ENCODE peak calls at places on chromosomes 4 and X, in five cellular contexts. E, C, G, N and T are unnamed samples.
A peak's percentile ranks its signal among the peaks of the same experiment; 100 is the strongest.

GRCh38 chr4:2591189-2591588 is 54.7 kb downstream of the FAM193A start:
- DNase-seq in E (peak; percentile 84), C (no peak), G (no peak), N (peak; percentile 43), T (no peak)

GRCh38 chrX:104166735-104167436 is 633 bp downstream of the FAM199X start:
- DNase-seq in E (peak; percentile 5), C (no peak), G (no peak), N (no peak), T (no peak)

GRCh38 chr4:20095805-20096541 is 155.7 kb upstream of the SLIT2 start:
- DNase-seq in E (no peak), C (no peak), G (peak; percentile 26), N (peak; percentile 4), T (no peak)

GRCh38 chr4:121666091-121666679 is 30.6 kb downstream of the ANXA5 start:
- DNase-seq in E (no peak), C (no peak), G (no peak), N (no peak), T (no peak)

GRCh38 chrX:14875624-14876023 is 2.4 kb downstream of the MOSPD2 start:
- DNase-seq in E (no peak), C (no peak), G (no peak), N (no peak), T (no peak)

GRCh38 chr4:118883861-118884260 is 4.8 kb upstream of the SYNPO2 start:
- DNase-seq in E (no peak), C (no peak), G (peak; percentile 4), N (no peak), T (no peak)

GRCh38 chr4:2672700-2673099 is 83.4 kb downstream of the TNIP2 start:
- DNase-seq in E (no peak), C (no peak), G (no peak), N (no peak), T (no peak)

GRCh38 chrX:35015627-35016026 is 73.0 kb downstream of the FAM47B start:
- DNase-seq in E (peak; percentile 2), C (no peak), G (no peak), N (no peak), T (no peak)

GRCh38 chr4:82780398-82781231 is 18.0 kb downstream of the SCD5 start:
- DNase-seq in E (peak; percentile 42), C (peak; percentile 76), G (no peak), N (peak; percentile 59), T (no peak)

GRCh38 chr4:139617702-139618490 is 47.7 kb upstream of the MGST2 start:
- DNase-seq in E (peak; percentile 51), C (no peak), G (peak; percentile 48), N (no peak), T (no peak)

GRCh38 chrX:125094901-125095300 is 224.8 kb upstream of the TEX13C start:
- DNase-seq in E (no peak), C (no peak), G (no peak), N (no peak), T (no peak)
- H3K27me3 ChIP-seq in E (no peaks in the 10 kb centered on the region), C (no peaks in the 10 kb centered on the region), G (no peaks in the 10 kb centered on the region), N (no peaks in the 10 kb centered on the region), T (no peaks in the 10 kb centered on the region)

GRCh38 chr4:76195326-76195725 is 18.3 kb downstream of the SCARB2 start:
- DNase-seq in E (no peak), C (no peak), G (no peak), N (no peak), T (no peak)
- H3K4me3 ChIP-seq in E (no peak overlapping the region), C (no peak overlapping the region), G (no peak overlapping the region), N (no peak overlapping the region), T (no peak overlapping the region)

GRCh38 chrX:72308209-72308565 is 2.5 kb upstream of the CITED1 start:
- DNase-seq in E (no peak), C (no peak), G (no peak), N (no peak), T (no peak)

GRCh38 chrX:72308566-72309296 is 3.0 kb upstream of the CITED1 start:
- DNase-seq in E (peak; percentile 69), C (peak; percentile 76), G (peak; percentile 71), N (peak; percentile 50), T (peak; percentile 75)

GRCh38 chrX:72306851-72307645 is 1.3 kb upstream of the CITED1 start:
- DNase-seq in E (peak; percentile 73), C (peak; percentile 75), G (peak; percentile 71), N (peak; percentile 66), T (peak; percentile 51)

GRCh38 chrX:72306085-72306801 is 529 bp upstream of the CITED1 start:
- DNase-seq in E (peak; percentile 13), C (no peak), G (peak; percentile 22), N (no peak), T (no peak)

DNA sequence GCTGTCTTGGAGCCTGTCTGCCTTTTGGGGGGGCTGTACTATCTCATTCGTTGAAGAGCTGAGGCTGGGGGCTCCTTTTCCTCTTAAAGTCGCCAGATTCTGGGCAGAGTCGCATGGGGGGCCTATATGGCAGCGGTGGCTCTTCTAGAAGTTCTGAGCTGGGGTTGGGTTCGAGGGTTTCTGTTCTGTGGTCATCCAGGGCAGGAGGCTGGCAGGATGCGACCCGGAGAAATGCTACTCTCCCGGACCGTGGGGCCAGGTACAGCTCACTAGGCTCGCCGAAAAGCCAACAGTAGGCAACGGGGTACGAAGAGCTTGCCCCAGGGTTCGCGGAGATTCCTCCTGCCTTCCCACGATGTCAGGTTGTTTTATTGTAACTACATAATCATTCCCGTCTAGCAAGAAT is 1.9 kb upstream of the CITED1 start:
- DNase-seq in E (no peak), C (no peak), G (no peak), N (no peak), T (no peak)
- H3K27me3 ChIP-seq in E (peaks cover 90% of the 10 kb centered on the region), C (no peaks in the 10 kb centered on the region), G (peaks cover 24% of the 10 kb centered on the region), N (peaks cover 73% of the 10 kb centered on the region), T (peaks cover 1% of the 10 kb centered on the region)

GRCh38 chr4:69523385-69524132 is 27.9 kb upstream of the UGT2B4 start:
- DNase-seq in E (no peak), C (no peak), G (no peak), N (no peak), T (no peak)

GRCh38 chr4:69522554-69522953 is 26.8 kb upstream of the UGT2B4 start:
- DNase-seq in E (no peak), C (no peak), G (no peak), N (no peak), T (no peak)

GRCh38 chr4:69518102-69518501 is 22.4 kb upstream of the UGT2B4 start:
- DNase-seq in E (no peak), C (no peak), G (no peak), N (no peak), T (no peak)

GRCh38 chr4:69518543-69519198 is 23.0 kb upstream of the UGT2B4 start:
- DNase-seq in E (no peak), C (no peak), G (no peak), N (no peak), T (no peak)

DNA sequence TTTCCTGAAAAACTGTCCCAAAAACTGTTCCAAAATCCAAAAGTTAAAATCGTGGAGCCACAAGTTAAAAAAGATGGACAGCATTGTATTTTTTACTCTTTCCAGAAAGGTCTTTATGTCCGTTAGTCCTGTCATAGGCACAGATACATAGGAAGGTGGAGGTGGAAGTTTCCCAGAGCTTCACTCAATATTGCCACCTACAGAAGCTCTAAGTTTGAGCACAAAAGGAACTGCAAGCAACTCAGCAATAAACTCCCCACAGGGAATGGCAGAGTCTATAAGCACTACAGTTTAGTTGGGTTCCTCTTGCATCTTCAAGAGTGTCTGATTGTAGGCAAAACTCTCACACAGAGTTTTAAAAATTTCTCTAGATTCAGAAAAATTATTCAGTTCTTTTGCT is 22.0 kb upstream of the UGT2B4 start:
- DNase-seq in E (no peak), C (no peak), G (peak; percentile 18), N (no peak), T (no peak)
- H3K4me3 ChIP-seq in E (no peak overlapping the region), C (no peak overlapping the region), G (no peak overlapping the region), N (no peak overlapping the region), T (no peak overlapping the region)

DNA sequence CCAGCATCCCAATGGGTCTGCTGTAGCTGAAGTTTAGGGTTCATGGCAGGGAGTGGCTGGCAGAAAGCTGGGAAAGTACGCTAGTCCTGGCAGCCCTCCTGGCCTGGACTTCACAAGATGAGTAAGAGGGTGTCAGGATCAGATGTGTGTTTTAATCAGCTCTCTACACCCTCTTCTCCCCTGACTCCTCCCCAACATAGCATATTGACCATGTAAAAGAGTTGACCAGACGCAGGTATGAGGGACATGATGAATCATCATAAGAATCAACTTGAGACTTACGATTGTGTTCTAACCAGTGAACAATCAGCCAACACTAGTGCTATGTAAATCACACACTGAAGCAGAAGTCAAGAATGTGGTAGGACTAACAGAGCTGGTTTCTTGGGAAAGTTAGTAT is 5.3 kb downstream of the SOWAHB start:
- DNase-seq in E (no peak), C (no peak), G (peak; percentile 76), N (peak; percentile 15), T (no peak)
- H3K27me3 ChIP-seq in E (peaks cover 43% of the 10 kb centered on the region), C (peaks cover 6% of the 10 kb centered on the region), G (no peaks in the 10 kb centered on the region), N (peaks cover 27% of the 10 kb centered on the region), T (no peaks in the 10 kb centered on the region)

GRCh38 chr4:185255868-185256267 is 46.5 kb downstream of the SNX25 start:
- DNase-seq in E (no peak), C (no peak), G (no peak), N (no peak), T (no peak)
- H3K4me3 ChIP-seq in E (peak overlapping the region; percentile 16), C (peak overlapping the region; percentile 11), G (no peak overlapping the region), N (no peak overlapping the region), T (no peak overlapping the region)

GRCh38 chrX:12719837-12720236 is 71.4 kb upstream of the PRPS2 start:
- DNase-seq in E (no peak), C (no peak), G (no peak), N (no peak), T (no peak)
- H3K27me3 ChIP-seq in E (no peaks in the 10 kb centered on the region), C (no peaks in the 10 kb centered on the region), G (peaks cover 4% of the 10 kb centered on the region), N (no peaks in the 10 kb centered on the region), T (no peaks in the 10 kb centered on the region)

DNA sequence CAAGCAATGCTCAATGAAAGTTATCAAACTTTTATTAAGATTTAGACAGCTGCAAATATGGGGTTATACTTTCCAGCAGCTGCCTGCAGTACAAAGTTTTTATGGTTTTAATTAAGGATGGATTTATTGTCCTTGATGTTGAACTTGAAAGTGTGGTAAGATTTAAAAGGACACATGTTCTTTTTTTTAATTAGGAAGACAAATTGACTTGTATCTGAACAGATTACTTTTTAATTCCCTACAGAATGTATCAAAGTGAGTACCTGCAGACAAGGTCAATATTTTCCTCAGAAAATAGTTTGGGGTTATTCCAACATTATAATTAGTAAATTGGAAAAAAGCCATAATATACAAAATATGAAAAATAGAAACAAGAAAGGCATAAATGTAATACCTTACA is 218.2 kb upstream of the NEIL3 start:
- DNase-seq in E (no peak), C (no peak), G (no peak), N (no peak), T (no peak)
- H3K4me3 ChIP-seq in E (no peak overlapping the region), C (no peak overlapping the region), G (no peak overlapping the region), N (no peak overlapping the region), T (no peak overlapping the region)

DNA sequence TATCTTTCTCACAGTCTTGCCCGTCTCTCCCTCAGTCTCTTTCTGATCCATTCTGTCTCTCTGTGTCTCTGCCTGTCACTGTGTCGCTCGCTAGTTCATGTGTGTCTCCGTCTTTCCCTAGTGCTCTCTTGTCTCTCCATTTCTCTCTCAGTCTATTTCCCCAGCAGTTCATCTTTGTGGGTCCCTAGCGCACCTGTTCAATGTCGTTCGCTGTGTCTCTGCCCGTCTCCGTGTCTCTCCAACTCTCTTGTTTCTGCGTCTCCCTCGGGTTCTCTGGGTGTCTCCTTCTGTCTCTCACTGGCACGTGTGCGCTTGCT is 1.5 kb downstream of the GPR101 start:
- DNase-seq in E (no peak), C (no peak), G (no peak), N (no peak), T (no peak)
- H3K27me3 ChIP-seq in E (peaks cover 78% of the 10 kb centered on the region), C (no peaks in the 10 kb centered on the region), G (peaks cover 68% of the 10 kb centered on the region), N (peaks cover 19% of the 10 kb centered on the region), T (no peaks in the 10 kb centered on the region)